ENCODE peak calls at places on chromosomes 3 and 15, in ten cellular contexts. A, B, N, U, Q, C, R, P, I and Z are unnamed samples.

GRCh38 chr15:30990036-30990435 is 1.4 kb downstream of the MTMR10 start:
- DNase-seq in A (no peak), B (no peak), N (no peak), U (peak), Q (no peak), C (no peak), R (peak), P (no peak), I (no peak), Z (no peak)

GRCh38 chr3:129333891-129334290 is 55.2 kb downstream of the HMCES start:
- DNase-seq in A (no peak), B (no peak), N (no peak), U (no peak), Q (no peak), C (no peak), R (no peak), P (no peak), I (no peak), Z (no peak)

GRCh38 chr3:125267460-125267859 is 54.9 kb upstream of the SLC12A8 start:
- DNase-seq in A (no peak), B (no peak), N (no peak), U (no peak), Q (no peak), C (no peak), R (no peak), P (no peak), I (no peak), Z (no peak)

GRCh38 chr15:40279437-40280141 is 3.3 kb downstream of the ANKRD63 start:
- DNase-seq in A (no peak), B (peak), N (peak), U (peak), Q (peak), C (peak), R (peak), P (no peak), I (peak), Z (peak)

GRCh38 chr15:48940508-48940907 is 23.2 kb downstream of the SHC4 start:
- DNase-seq in A (no peak), B (no peak), N (no peak), U (no peak), Q (no peak), C (no peak), R (peak), P (peak), I (no peak), Z (peak)

GRCh38 chr15:44045217-44045616 is 149.9 kb downstream of the FRMD5 start:
- DNase-seq in A (no peak), B (no peak), N (no peak), U (no peak), Q (no peak), C (no peak), R (no peak), P (no peak), I (no peak), Z (no peak)

GRCh38 chr3:120661106-120661962 is 20.7 kb downstream of the HGD start:
- DNase-seq in A (no peak), B (no peak), N (no peak), U (no peak), Q (no peak), C (no peak), R (no peak), P (no peak), I (no peak), Z (no peak)

GRCh38 chr15:48680841-48681240 is 35.3 kb upstream of the FBN1 start:
- DNase-seq in A (no peak), B (no peak), N (no peak), U (no peak), Q (no peak), C (no peak), R (peak), P (peak), I (no peak), Z (peak)

GRCh38 chr3:74465652-74466415 is 148.6 kb downstream of the CNTN3 start:
- DNase-seq in A (no peak), B (no peak), N (no peak), U (no peak), Q (peak), C (no peak), R (peak), P (no peak), I (no peak), Z (peak)

GRCh38 chr15:60649845-60650548 is 171.1 kb upstream of the ICE2 start:
- DNase-seq in A (no peak), B (no peak), N (no peak), U (no peak), Q (no peak), C (peak), R (peak), P (no peak), I (no peak), Z (no peak)

GRCh38 chr3:182618085-182618732 is 175.1 kb upstream of the ATP11B start:
- DNase-seq in A (no peak), B (no peak), N (no peak), U (peak), Q (no peak), C (no peak), R (peak), P (no peak), I (no peak), Z (peak)

GRCh38 chr3:152313430-152313829 is 44.7 kb downstream of the MBNL1 start:
- DNase-seq in A (no peak), B (no peak), N (no peak), U (no peak), Q (no peak), C (no peak), R (no peak), P (no peak), I (no peak), Z (no peak)

GRCh38 chr3:152307829-152308474 is 39.2 kb downstream of the MBNL1 start:
- DNase-seq in A (no peak), B (no peak), N (no peak), U (no peak), Q (no peak), C (no peak), R (peak), P (no peak), I (no peak), Z (no peak)

GRCh38 chr3:152309031-152309430 is 40.3 kb downstream of the MBNL1 start:
- DNase-seq in A (no peak), B (no peak), N (no peak), U (no peak), Q (no peak), C (no peak), R (no peak), P (no peak), I (no peak), Z (no peak)

GRCh38 chr3:152308475-152308844 is 39.7 kb downstream of the MBNL1 start:
- DNase-seq in A (no peak), B (no peak), N (no peak), U (no peak), Q (no peak), C (no peak), R (no peak), P (no peak), I (no peak), Z (no peak)

GRCh38 chr3:152309535-152310317 is 41.0 kb downstream of the MBNL1 start:
- DNase-seq in A (no peak), B (no peak), N (no peak), U (no peak), Q (no peak), C (no peak), R (peak), P (peak), I (no peak), Z (peak)
- H3K4me3 ChIP-seq in A (peak), B (no peak), N (no peak), U (no peak), Q (no peak), C (no peak), R (no peak), P (no peak), I (no peak), Z (no peak)

GRCh38 chr3:52055537-52056351 is 627 bp downstream of the DUSP7 start:
- DNase-seq in A (no peak), B (peak), N (no peak), U (peak), Q (peak), C (peak), R (peak), P (no peak), I (peak), Z (peak)
- TF ChIP-seq CTCF in A (no peak), B (no peak), N (peak), U (peak), Q (no peak), C (no peak), R (no peak), P (peak), I (no peak), Z (no peak)

DNA sequence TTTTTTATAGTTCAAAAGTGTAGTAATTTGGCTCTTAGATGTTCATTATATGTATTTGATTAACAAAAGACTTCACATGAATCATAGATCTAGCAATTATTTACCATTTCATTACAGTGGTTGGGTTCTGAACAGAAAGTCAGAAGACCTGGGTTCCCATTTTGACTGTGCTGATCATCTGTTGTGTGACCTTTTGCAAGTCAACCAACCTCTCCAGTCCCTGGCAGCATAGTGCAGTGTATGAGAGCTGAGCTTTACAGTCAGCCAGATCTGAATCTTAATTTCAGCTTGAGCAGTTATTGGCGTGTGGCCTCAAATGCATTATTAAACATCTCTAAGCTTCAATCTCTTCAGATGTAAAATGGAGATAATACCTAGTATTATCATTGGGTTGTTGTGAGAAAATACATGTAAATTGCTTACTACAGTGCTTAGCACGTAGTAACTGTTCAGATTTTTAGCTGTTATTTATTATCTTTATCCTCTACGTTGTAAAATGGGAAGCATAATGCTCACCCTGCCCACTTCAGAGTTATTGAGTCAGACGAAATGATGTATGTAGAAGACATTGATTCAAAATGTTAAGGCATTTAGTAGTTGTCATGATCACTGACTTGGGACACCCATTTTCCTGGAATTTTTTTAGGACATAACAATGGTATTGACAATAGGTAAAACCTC is 104.0 kb downstream of the KLHL25 start:
- DNase-seq in A (no peak), B (no peak), N (no peak), U (peak), Q (no peak), C (no peak), R (no peak), P (no peak), I (no peak), Z (no peak)
- H3K4me3 ChIP-seq in A (peak), B (no peak), N (no peak), U (peak), Q (peak), C (no peak), R (no peak), P (no peak), I (no peak), Z (no peak)

GRCh38 chr3:99551520-99551919 is 86.9 kb upstream of the COL8A1 start:
- DNase-seq in A (no peak), B (no peak), N (no peak), U (no peak), Q (no peak), C (no peak), R (no peak), P (no peak), I (no peak), Z (no peak)
- TF ChIP-seq CTCF in A (no peak), B (no peak), N (no peak), U (peak), Q (no peak), C (no peak), R (peak), P (peak), I (no peak), Z (peak)

GRCh38 chr3:106124818-106125217 is 256.0 kb upstream of the CBLB start:
- DNase-seq in A (no peak), B (no peak), N (no peak), U (no peak), Q (no peak), C (no peak), R (no peak), P (no peak), I (no peak), Z (no peak)
- H3K4me3 ChIP-seq in A (no peak), B (no peak), N (no peak), U (no peak), Q (no peak), C (no peak), R (no peak), P (no peak), I (no peak), Z (no peak)

DNA sequence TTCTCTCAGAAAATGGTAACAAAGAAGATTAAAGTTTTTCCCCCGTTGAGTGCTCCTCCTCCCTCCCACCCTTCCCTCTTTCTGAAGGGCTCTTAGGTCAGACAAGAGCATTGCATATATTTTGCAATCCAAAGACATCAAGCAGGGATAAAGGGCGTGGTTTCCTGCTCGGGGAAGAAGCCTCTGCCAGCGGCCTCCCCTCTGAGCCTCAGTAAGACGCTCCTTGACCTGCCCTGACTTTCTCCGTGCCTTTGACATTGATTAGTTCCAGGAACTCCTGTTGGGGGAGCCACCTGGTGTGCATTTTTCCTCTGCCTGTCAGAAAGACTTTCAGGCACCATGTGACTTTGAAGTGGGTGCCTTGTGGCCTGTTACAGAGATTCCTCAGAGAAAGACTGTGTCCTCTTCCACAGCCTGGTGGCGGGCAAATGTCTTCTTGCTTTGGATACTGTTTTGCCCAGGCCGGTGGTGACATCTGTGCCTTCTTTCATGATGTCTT is 87.2 kb upstream of the TBL1XR1 start:
- DNase-seq in A (no peak), B (no peak), N (peak), U (no peak), Q (peak), C (peak), R (peak), P (no peak), I (peak), Z (peak)
- TF ChIP-seq CTCF in A (no peak), B (no peak), N (no peak), U (peak), Q (no peak), C (no peak), R (no peak), P (no peak), I (no peak), Z (no peak)

GRCh38 chr3:40452057-40452456 is 5.1 kb upstream of the RPL14 start:
- DNase-seq in A (no peak), B (no peak), N (no peak), U (no peak), Q (no peak), C (no peak), R (no peak), P (no peak), I (no peak), Z (no peak)
- H3K4me3 ChIP-seq in A (peak), B (no peak), N (peak), U (peak), Q (no peak), C (peak), R (no peak), P (no peak), I (no peak), Z (peak)